ENCODE peak calls at places on chromosomes 11 and 22, in four cellular contexts. O, P, C and S are unnamed samples.

GRCh38 chr22:41656515-41656914 is 32.2 kb downstream of the SNU13 start:
- DNase-seq in C (no peak), P (no peak), O (no peak), S (no peak)

GRCh38 chr11:65742353-65742752 is 21.8 kb upstream of the RNASEH2C start:
- DNase-seq in P (no peak), C (no peak), O (no peak), S (no peak)

GRCh38 chr22:43183496-43184263 is 3.3 kb downstream of the TTLL12 start:
- DNase-seq in C (no peak), P (peak; percentile 63), O (no peak), S (no peak)

GRCh38 chr11:5291207-5291838 is 10.4 kb downstream of the OR51B4 start:
- DNase-seq in C (no peak), P (no peak), O (peak; percentile 33), S (no peak)

GRCh38 chr22:49255741-49256318 is 571.8 kb downstream of the BRD1 start:
- DNase-seq in O (peak; percentile 10), C (no peak), P (no peak), S (no peak)

GRCh38 chr11:89175796-89176195 is 1.9 kb upstream of the TYR start:
- DNase-seq in O (no peak), P (no peak), C (no peak), S (no peak)

GRCh38 chr11:44901120-44901519 is 49.6 kb downstream of the TP53I11 start:
- DNase-seq in P (no peak), C (no peak), O (no peak), S (no peak)

GRCh38 chr11:83292709-83293435 is 6.7 kb upstream of the CCDC90B start:
- DNase-seq in C (no peak), P (no peak), O (peak; percentile 43), S (no peak)

GRCh38 chr11:126465573-126466287 is 110.2 kb downstream of the ST3GAL4 start:
- DNase-seq in P (no peak), O (no peak), C (no peak), S (no peak)

GRCh38 chr11:126544311-126545056 is 189.0 kb downstream of the ST3GAL4 start:
- DNase-seq in C (no peak), P (no peak), O (peak; percentile 76), S (no peak)

GRCh38 chr22:47207846-47208554 is 445.6 kb downstream of the TBC1D22A start:
- DNase-seq in P (no peak), O (no peak), C (no peak), S (no peak)

GRCh38 chr11:128244896-128245295 is 342.5 kb downstream of the ETS1 start:
- DNase-seq in O (no peak), C (no peak), P (no peak), S (no peak)

GRCh38 chr11:128705124-128705920 is 11.4 kb downstream of the FLI1 start:
- DNase-seq in C (no peak), P (no peak), O (no peak), S (no peak)

GRCh38 chr11:124536520-124536919 is 6.9 kb downstream of the OR8B12 start:
- DNase-seq in P (no peak), C (peak; percentile 87), O (peak; percentile 93), S (no peak)

GRCh38 chr11:100827934-100828661 is 141.0 kb downstream of the ARHGAP42 start:
- DNase-seq in O (peak; percentile 44), P (no peak), C (no peak), S (no peak)

GRCh38 chr11:124075841-124076571 is 34.9 kb upstream of the OR10G7 start:
- DNase-seq in P (peak; percentile 70), O (peak; percentile 44), C (no peak), S (no peak)

GRCh38 chr11:1293619-1294015 is 15.8 kb downstream of the TOLLIP start:
- DNase-seq in P (peak; percentile 66), O (no peak), C (no peak), S (no peak)

GRCh38 chr11:57901278-57901677 is 122.4 kb upstream of the OR9Q1 start:
- DNase-seq in O (no peak), C (no peak), P (no peak), S (no peak)

GRCh38 chr11:85236211-85236610 is 390.9 kb downstream of the DLG2 start:
- DNase-seq in O (no peak), C (no peak), P (no peak), S (no peak)

GRCh38 chr22:42340695-42341383 is 70.4 kb upstream of the TCF20 start:
- DNase-seq in O (peak; percentile 60), C (no peak), P (no peak), S (no peak)

GRCh38 chr11:129935723-129936122 is 40.3 kb upstream of the NFRKB start:
- DNase-seq in C (no peak), O (peak; percentile 45), P (no peak), S (no peak)

GRCh38 chr11:75400110-75400865 is 970 bp downstream of the RPS3 start:
- DNase-seq in C (no peak), O (no peak), P (peak; percentile 6), S (no peak)

GRCh38 chr11:128400382-128401203 is 186.8 kb downstream of the ETS1 start:
- DNase-seq in O (no peak), C (no peak), P (no peak), S (no peak)

GRCh38 chr11:27397619-27398412 is 34.8 kb upstream of the CCDC34 start:
- DNase-seq in C (no peak), P (no peak), O (no peak), S (no peak)

GRCh38 chr11:131356201-131356600 is 14.2 kb upstream of the NTM start:
- DNase-seq in C (no peak), P (no peak), O (no peak), S (no peak)

GRCh38 chr11:69698362-69698761 is 5.5 kb downstream of the FGF19 start:
- DNase-seq in O (no peak), P (peak; percentile 17), C (no peak), S (no peak)

GRCh38 chr22:46078241-46079092 is 71.9 kb upstream of the PPARA start:
- DNase-seq in P (peak; percentile 80), C (peak; percentile 83), O (no peak), S (no peak)

GRCh38 chr11:69949327-69949726 is 128.8 kb upstream of the ANO1 start:
- DNase-seq in C (peak; percentile 76), O (peak; percentile 48), P (peak; percentile 38), S (no peak)

GRCh38 chr11:73469401-73469800 is 93.2 kb downstream of the RELT start:
- DNase-seq in O (no peak), P (no peak), C (no peak), S (no peak)
- H3K27ac ChIP-seq in O (no peak overlapping the region), P (no peak overlapping the region), C (peak overlapping the region; percentile 64), S (no peak overlapping the region)

DNA sequence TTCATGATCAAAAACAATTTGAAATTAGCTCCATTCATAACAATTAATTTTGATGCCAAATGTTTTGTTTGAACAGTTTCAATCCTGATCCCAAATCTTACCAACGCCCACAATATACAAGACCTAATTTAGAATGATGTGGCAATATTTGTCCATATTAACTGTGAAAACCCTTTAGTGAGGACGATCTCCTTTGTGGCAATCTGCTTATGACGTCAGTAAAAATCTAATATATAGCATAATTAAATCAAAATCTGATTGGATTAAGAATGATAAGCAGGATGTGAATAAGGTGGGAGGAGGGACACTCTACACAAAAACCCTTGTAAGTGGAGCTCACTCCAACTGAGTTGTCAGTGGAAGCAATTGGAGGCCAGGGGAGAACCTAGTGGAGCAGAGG is 11.9 kb upstream of the SLC5A4 start:
- DNase-seq in O (no peak), P (no peak), C (no peak), S (no peak)
- TF ChIP-seq CTCF in O (no peak), P (no peak), C (no peak), S (no peak)

DNA sequence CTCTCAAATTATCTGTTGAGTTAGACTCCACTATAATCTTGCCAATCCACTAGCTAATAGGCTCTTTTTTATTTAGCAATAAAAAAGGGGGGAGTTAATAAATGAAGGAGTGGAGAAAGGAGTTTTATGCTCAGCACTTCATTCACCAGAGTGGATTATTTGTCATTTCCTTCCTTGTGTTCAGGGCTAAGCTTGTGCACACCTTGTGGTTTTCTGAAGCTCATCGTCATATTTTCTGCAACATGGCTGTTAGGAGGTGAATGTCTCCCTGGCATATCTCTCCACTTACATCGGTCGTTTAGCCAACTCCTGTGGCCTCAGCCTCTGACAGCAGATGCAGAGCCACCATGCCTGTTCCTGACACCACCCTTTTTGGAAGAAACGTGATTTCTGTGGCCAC is 83.9 kb upstream of the MTNR1B start:
- DNase-seq in O (no peak), P (no peak), C (no peak), S (no peak)
- H3K27me3 ChIP-seq in O (no peaks in the 10 kb centered on the region), P (no peaks in the 10 kb centered on the region), C (no peaks in the 10 kb centered on the region), S (no peaks in the 10 kb centered on the region)

GRCh38 chr11:112771847-112772246 is 189.4 kb upstream of the NCAM1 start:
- DNase-seq in O (no peak), P (no peak), C (no peak), S (no peak)

GRCh38 chr11:112770017-112770416 is 191.2 kb upstream of the NCAM1 start:
- DNase-seq in P (no peak), C (no peak), O (no peak), S (no peak)

GRCh38 chr11:112769573-112769972 is 191.6 kb upstream of the NCAM1 start:
- DNase-seq in P (no peak), O (no peak), C (no peak), S (no peak)

GRCh38 chr11:112770487-112770886 is 190.7 kb upstream of the NCAM1 start:
- DNase-seq in P (no peak), O (no peak), C (no peak), S (no peak)

DNA sequence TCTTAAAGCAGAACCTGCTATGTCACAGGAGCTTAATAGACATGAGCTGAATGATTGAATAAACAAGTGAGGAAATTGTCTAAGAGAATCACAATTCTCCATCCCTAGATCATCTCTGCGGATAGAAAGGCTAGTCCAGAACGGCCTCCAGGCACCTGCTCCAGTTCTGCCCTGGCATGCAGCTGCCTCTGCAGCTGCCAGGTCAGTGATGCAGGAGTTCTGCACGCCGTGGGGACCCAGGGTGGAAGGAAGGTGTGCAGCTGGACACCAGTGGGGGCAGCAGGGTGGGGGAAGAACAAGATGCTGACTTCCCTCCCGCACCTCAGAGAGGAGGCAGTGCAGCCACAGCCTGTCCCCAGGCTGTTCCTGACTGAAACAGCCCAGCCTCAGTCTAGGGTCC is 192.1 kb upstream of the NCAM1 start:
- DNase-seq in P (no peak), O (no peak), C (no peak), S (no peak)
- H3K27ac ChIP-seq in P (no peak overlapping the region), O (no peak overlapping the region), C (peak overlapping the region; percentile 56), S (no peak overlapping the region)

GRCh38 chr22:24930678-24931077 is 15.8 kb downstream of the LHFPL7 start:
- DNase-seq in O (no peak), P (no peak), C (no peak), S (no peak)

GRCh38 chr22:24937114-24937513 is 9.4 kb downstream of the LHFPL7 start:
- DNase-seq in P (no peak), O (peak; percentile 44), C (no peak), S (no peak)

GRCh38 chr22:24938741-24939341 is 7.7 kb downstream of the LHFPL7 start:
- DNase-seq in O (peak; percentile 55), P (no peak), C (no peak), S (no peak)

GRCh38 chr22:24935771-24936483 is 10.6 kb downstream of the LHFPL7 start:
- DNase-seq in P (no peak), O (no peak), C (no peak), S (no peak)
- TF ChIP-seq CTCF in P (no peak), O (no peak), C (no peak), S (no peak)

GRCh38 chr22:39778055-39778454 is 115.5 kb downstream of the ENTHD1 start:
- DNase-seq in P (no peak), C (no peak), O (no peak), S (no peak)
- H3K27me3 ChIP-seq in P (peaks cover 8% of the 10 kb centered on the region), C (no peaks in the 10 kb centered on the region), O (no peaks in the 10 kb centered on the region), S (no peaks in the 10 kb centered on the region)